ENCODE peak calls at places on chromosomes 5 and 9, in six cellular contexts. M, L, V, O, B and P are unnamed samples.

GRCh38 chr9:38276751-38277439 is 115.6 kb upstream of the ALDH1B1 start:
- DNase-seq in M (no peak), L (no peak), V (peak), O (no peak), B (no peak), P (no peak)

GRCh38 chr9:89635007-89635742 is 30.4 kb downstream of the GADD45G start:
- DNase-seq in M (peak), L (no peak), V (no peak), O (no peak), B (no peak), P (peak)

GRCh38 chr5:163653526-163653925 is 148.1 kb downstream of the MAT2B start:
- DNase-seq in M (no peak), L (no peak), V (no peak), O (no peak), B (no peak), P (no peak)

GRCh38 chr5:73280386-73280785 is 107.4 kb downstream of the TMEM174 start:
- DNase-seq in M (no peak), L (peak), V (no peak), O (no peak), B (no peak), P (peak)

GRCh38 chr5:171295299-171295698 is 13.7 kb upstream of the TLX3 start:
- DNase-seq in M (no peak), L (no peak), V (no peak), O (no peak), B (no peak), P (no peak)

GRCh38 chr5:124043456-124043855 is 531.5 kb downstream of the CSNK1G3 start:
- DNase-seq in M (peak), L (peak), V (no peak), O (no peak), B (no peak), P (peak)

GRCh38 chr5:60372786-60373185 is 327.2 kb downstream of the DEPDC1B start:
- DNase-seq in M (no peak), L (no peak), V (no peak), O (no peak), B (no peak), P (no peak)

GRCh38 chr9:110143969-110144545 is 63.9 kb downstream of the C9orf152 start:
- DNase-seq in M (no peak), L (peak), V (no peak), O (no peak), B (peak), P (no peak)

GRCh38 chr9:110895141-110895912 is 142.9 kb downstream of the LPAR1 start:
- DNase-seq in M (no peak), L (no peak), V (no peak), O (no peak), B (no peak), P (no peak)

GRCh38 chr5:154829589-154830218 is 20.7 kb downstream of the FAXDC2 start:
- DNase-seq in M (no peak), L (no peak), V (no peak), O (no peak), B (no peak), P (peak)

GRCh38 chr5:139967353-139967752 is 75.7 kb downstream of the NRG2 start:
- DNase-seq in M (no peak), L (no peak), V (no peak), O (no peak), B (no peak), P (no peak)

GRCh38 chr5:88833371-88834107 is 49.4 kb downstream of the MEF2C start:
- DNase-seq in M (peak), L (peak), V (no peak), O (no peak), B (no peak), P (peak)

GRCh38 chr5:137808503-137809135 is 54.5 kb upstream of the HNRNPA0 start:
- DNase-seq in M (peak), L (no peak), V (no peak), O (no peak), B (no peak), P (no peak)

GRCh38 chr5:140351609-140352334 is 5.4 kb upstream of the HBEGF start:
- DNase-seq in M (peak), L (peak), V (no peak), O (no peak), B (peak), P (peak)

GRCh38 chr5:157511656-157512644 is 51.9 kb downstream of the NIPAL4 start:
- DNase-seq in M (peak), L (no peak), V (peak), O (no peak), B (no peak), P (peak)

GRCh38 chr9:72952394-72952720 is 496 bp downstream of the ALDH1A1 start:
- DNase-seq in M (no peak), L (no peak), V (no peak), O (no peak), B (no peak), P (no peak)

GRCh38 chr9:90659626-90660364 is 17.2 kb upstream of the DIRAS2 start:
- DNase-seq in M (peak), L (no peak), V (no peak), O (no peak), B (no peak), P (peak)

GRCh38 chr5:17024686-17025180 is 88.6 kb upstream of the MYO10 start:
- DNase-seq in M (peak), L (no peak), V (no peak), O (no peak), B (no peak), P (peak)

GRCh38 chr9:116870566-116870965 is 183.5 kb downstream of the TRIM32 start:
- DNase-seq in M (no peak), L (no peak), V (no peak), O (no peak), B (no peak), P (peak)

GRCh38 chr5:80714570-80715298 is 60.0 kb upstream of the DHFR start:
- DNase-seq in M (no peak), L (no peak), V (no peak), O (no peak), B (no peak), P (peak)

GRCh38 chr5:32810812-32811211 is 99.7 kb downstream of the NPR3 start:
- DNase-seq in M (peak), L (no peak), V (no peak), O (no peak), B (no peak), P (no peak)

GRCh38 chr5:111173476-111173875 is 50.7 kb upstream of the CAMK4 start:
- DNase-seq in M (peak), L (no peak), V (no peak), O (no peak), B (no peak), P (no peak)

GRCh38 chr5:150946351-150946905 is 41.6 kb upstream of the ZNF300 start:
- DNase-seq in M (peak), L (no peak), V (peak), O (no peak), B (no peak), P (peak)

GRCh38 chr9:134481762-134482161 is 155.5 kb downstream of the RXRA start:
- DNase-seq in M (no peak), L (no peak), V (no peak), O (no peak), B (no peak), P (no peak)

GRCh38 chr5:105982526-105982925 is 1688.2 kb downstream of the EFNA5 start:
- DNase-seq in M (no peak), L (no peak), V (no peak), O (no peak), B (no peak), P (no peak)

GRCh38 chr5:84437673-84438315 is 53.1 kb upstream of the EDIL3 start:
- DNase-seq in M (peak), L (no peak), V (no peak), O (no peak), B (no peak), P (peak)

GRCh38 chr5:56465757-56466127 is 232.6 kb upstream of the ANKRD55 start:
- DNase-seq in M (no peak), L (no peak), V (no peak), O (no peak), B (no peak), P (no peak)

GRCh38 chr5:168027002-168027401 is 264.4 kb upstream of the WWC1 start:
- DNase-seq in M (no peak), L (no peak), V (no peak), O (no peak), B (no peak), P (no peak)

GRCh38 chr5:76942581-76942980 is 10.3 kb upstream of the CRHBP start:
- DNase-seq in M (peak), L (no peak), V (no peak), O (no peak), B (no peak), P (peak)

GRCh38 chr9:3916420-3916819 is 383.4 kb downstream of the GLIS3 start:
- DNase-seq in M (no peak), L (no peak), V (no peak), O (no peak), B (no peak), P (no peak)

DNA sequence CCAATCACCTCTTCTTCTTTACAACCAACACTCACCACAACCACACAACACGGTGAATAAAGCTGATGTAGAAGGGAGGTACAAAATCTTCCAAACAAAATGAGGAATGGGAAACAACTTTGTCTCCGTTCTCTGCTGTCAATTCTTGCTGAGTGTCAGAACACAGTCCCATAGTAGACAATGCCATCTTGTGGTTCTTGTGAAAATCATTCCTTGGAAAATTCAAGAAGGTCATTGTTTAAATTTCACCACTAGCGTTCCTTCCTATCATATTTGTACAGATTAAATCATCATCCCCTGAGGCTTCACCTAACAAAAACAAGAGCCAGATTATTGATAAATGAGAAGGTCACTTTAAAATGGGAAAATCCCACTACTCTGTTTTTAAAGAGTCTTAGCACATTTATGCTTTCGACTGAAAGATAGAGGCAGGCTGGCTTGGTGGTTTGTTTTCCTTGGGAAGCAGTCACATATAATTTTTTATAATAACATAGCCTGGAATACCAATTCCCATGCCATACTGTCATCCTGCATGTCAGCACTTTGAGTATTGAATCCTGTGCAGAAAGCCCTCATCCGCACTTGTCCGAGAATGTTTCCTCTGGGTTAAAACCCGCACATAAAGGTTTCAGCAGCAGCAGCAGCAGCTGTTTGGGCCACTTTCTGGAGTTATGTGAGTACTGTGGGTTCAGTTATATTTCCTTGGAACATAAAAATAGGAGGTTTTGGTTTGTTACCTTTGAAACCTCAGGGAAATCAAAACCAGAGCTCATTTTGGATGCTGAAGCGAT is 395.0 kb upstream of the SMARCA2 start:
- DNase-seq in M (peak), L (peak), V (no peak), O (no peak), B (no peak), P (peak)
- TF ChIP-seq CTCF in M (no peak), L (peak), V (peak), O (no peak), B (no peak), P (peak)

GRCh38 chr5:159773062-159773924 is 143.0 kb upstream of the ADRA1B start:
- DNase-seq in M (peak), L (peak), V (peak), O (peak), B (peak), P (peak)
- TF ChIP-seq CTCF in M (peak), L (no peak), V (no peak), O (no peak), B (peak), P (no peak)

DNA sequence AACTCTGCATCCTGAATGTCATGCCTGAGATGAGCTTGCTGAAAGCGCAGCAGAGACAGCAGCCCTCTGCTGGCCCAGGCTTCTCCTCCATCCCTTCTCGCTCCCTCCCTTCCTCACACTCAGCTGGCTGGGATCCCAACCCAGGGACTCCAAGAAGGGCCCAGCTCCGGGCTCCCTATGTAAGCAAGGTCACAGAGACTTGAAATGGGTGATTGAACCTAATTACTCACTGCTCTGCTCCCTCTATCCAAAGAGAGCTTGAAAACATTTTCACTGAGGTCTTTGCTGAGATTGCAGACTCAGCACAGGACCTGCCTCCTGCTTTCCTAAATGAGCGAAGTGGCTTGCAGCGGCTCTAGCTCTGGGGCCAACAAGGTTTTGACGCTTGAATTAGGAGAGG is 42.8 kb downstream of the RAPGEF1 start:
- DNase-seq in M (peak), L (no peak), V (no peak), O (no peak), B (no peak), P (no peak)
- TF ChIP-seq CTCF in M (peak), L (no peak), V (no peak), O (no peak), B (no peak), P (no peak)

DNA sequence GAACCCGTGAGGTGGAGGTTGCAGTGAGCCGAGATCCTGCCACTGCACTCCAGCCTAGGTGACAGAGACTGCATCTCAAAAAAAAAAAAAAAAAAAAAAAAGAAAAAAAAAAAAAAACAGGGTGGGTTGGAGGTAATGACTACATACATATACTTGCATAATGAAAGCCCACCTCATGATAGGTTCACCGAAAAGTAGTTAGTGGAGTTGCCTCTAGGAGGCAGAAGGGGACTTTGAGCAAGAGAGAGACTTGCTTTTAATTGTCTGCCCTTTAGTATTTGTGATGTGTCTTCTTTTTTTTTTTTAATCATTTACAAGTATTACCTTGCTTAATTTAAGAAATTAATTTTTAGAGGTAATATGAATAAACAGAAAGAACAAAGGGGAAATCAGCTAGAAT is 99.8 kb downstream of the PPARGC1B start:
- DNase-seq in M (no peak), L (peak), V (no peak), O (no peak), B (no peak), P (no peak)
- TF ChIP-seq CTCF in M (peak), L (peak), V (no peak), O (no peak), B (peak), P (peak)

GRCh38 chr9:101434990-101435389 is 584 bp downstream of the ALDOB start:
- DNase-seq in M (no peak), L (no peak), V (no peak), O (no peak), B (no peak), P (no peak)
- TF ChIP-seq CTCF in M (no peak), L (no peak), V (no peak), O (no peak), B (no peak), P (no peak)

DNA sequence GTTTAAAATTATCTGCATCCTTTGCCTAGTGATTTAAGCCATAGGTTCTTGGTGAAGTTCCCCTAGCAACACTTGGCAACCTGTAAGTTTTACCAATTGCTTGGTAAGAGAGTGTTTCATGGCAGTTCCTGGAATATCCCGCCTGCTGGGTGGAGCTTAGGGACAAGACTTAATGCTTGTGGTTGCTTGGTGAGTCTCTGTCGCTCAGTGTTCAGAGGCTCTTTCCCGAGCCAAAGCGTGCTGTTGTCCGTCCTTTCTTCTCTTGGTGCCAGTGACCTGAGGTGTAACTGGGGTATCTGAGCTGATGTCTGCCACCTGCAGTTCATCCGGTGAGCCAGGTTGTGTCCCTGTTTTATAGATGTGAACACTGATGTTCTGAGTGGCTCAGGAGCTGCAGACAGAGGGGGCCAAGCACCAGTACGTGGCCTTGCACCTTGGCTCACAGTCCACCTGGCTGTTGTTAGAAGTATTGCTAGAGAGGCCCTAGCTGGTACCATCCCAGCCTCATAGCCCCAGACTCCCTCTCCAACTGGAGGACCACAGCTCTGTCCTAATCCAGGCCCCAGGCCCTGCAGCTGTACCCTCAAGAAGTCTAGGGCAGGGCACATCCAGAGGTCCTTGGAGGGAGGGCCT is 16.1 kb downstream of the PHF2 start:
- DNase-seq in M (no peak), L (no peak), V (peak), O (no peak), B (no peak), P (no peak)
- TF ChIP-seq CTCF in M (peak), L (no peak), V (peak), O (no peak), B (no peak), P (peak)

GRCh38 chr9:137301086-137301947 is 754 bp downstream of the NRARP start:
- DNase-seq in M (peak), L (peak), V (no peak), O (no peak), B (no peak), P (peak)
- TF ChIP-seq CTCF in M (no peak), L (no peak), V (no peak), O (no peak), B (no peak), P (no peak)

DNA sequence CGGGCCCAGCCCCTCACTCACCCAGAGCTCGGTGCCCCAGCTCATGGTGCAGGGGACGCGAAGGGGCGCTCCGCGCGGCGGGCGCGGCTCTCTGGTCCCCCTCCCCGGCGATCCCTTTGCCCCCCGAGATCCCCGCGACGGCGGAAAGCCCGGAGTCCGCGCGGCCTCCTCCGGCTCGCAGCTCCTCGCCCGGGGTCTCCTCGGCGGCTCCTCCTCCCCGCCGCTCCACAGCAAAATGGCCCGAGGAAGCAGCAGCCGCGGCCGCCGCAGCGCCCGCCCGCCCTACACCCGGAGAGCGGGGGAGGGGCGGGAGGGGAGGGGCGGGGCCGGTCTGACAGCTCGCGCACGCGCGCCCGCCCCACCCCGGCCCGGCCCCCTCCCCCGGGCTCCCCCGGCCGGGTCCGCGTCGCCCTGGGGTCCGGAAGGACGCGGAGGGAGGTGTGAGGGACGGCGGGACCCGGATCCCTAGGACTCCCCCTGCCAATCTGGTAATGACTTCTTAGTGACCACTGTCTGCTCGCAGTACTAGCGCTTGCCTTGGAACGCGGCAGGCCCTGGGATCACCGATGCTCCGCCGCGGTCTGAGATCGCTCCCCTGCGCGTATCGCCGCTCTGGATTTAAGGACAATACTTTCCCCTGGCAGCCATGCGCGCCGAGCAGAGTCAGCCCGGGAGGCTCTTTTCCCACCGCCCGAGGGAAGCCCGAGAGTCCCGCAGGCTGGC is at the start of gene FNBP1:
- DNase-seq in M (peak), L (peak), V (peak), O (peak), B (peak), P (peak)
- TF ChIP-seq CTCF in M (peak), L (no peak), V (no peak), O (no peak), B (no peak), P (peak)